ENCODE peak calls at places on chromosome 2, in ten cellular contexts. One of them, this sample, is unnamed.

GRCh38 chr2:160229591-160229990 is 29.5 kb upstream of the ITGB6 start:
- DNase-seq in PC-3: peak
- DNase-seq in adrenal gland: no peak
- DNase-seq in body of pancreas: no peak
- DNase-seq in colonic mucosa: no peak
- DNase-seq in fibroblast of lung: peak
- DNase-seq in lower leg skin: no peak
- DNase-seq in tibial artery: no peak
- DNase-seq in retinal pigment epithelial cell: no peak
- DNase-seq in fibroblast of mammary gland: peak
- DNase-seq in this sample: no peak

GRCh38 chr2:85807756-85808155 is 54.0 kb downstream of the ATOH8 start:
- DNase-seq in PC-3: no peak
- DNase-seq in adrenal gland: peak
- DNase-seq in body of pancreas: no peak
- DNase-seq in colonic mucosa: no peak
- DNase-seq in fibroblast of lung: no peak
- DNase-seq in lower leg skin: no peak
- DNase-seq in tibial artery: no peak
- DNase-seq in retinal pigment epithelial cell: no peak
- DNase-seq in fibroblast of mammary gland: no peak
- DNase-seq in this sample: no peak

GRCh38 chr2:964567-964966 is 13.9 kb downstream of the SNTG2 start:
- DNase-seq in PC-3: no peak
- DNase-seq in adrenal gland: no peak
- DNase-seq in body of pancreas: no peak
- DNase-seq in colonic mucosa: no peak
- DNase-seq in fibroblast of lung: no peak
- DNase-seq in lower leg skin: no peak
- DNase-seq in tibial artery: no peak
- DNase-seq in retinal pigment epithelial cell: no peak
- DNase-seq in fibroblast of mammary gland: no peak
- DNase-seq in this sample: no peak

GRCh38 chr2:6493669-6494068 is 372.0 kb downstream of the CMPK2 start:
- DNase-seq in PC-3: no peak
- DNase-seq in adrenal gland: no peak
- DNase-seq in body of pancreas: no peak
- DNase-seq in colonic mucosa: no peak
- DNase-seq in fibroblast of lung: no peak
- DNase-seq in lower leg skin: no peak
- DNase-seq in tibial artery: no peak
- DNase-seq in retinal pigment epithelial cell: no peak
- DNase-seq in fibroblast of mammary gland: no peak
- DNase-seq in this sample: no peak

GRCh38 chr2:18149660-18150246 is 271.3 kb downstream of the KCNS3 start:
- DNase-seq in PC-3: peak
- DNase-seq in adrenal gland: no peak
- DNase-seq in body of pancreas: no peak
- DNase-seq in colonic mucosa: no peak
- DNase-seq in fibroblast of lung: peak
- DNase-seq in lower leg skin: no peak
- DNase-seq in tibial artery: no peak
- DNase-seq in retinal pigment epithelial cell: no peak
- DNase-seq in fibroblast of mammary gland: peak
- DNase-seq in this sample: no peak

GRCh38 chr2:17539596-17539992 is 902 bp upstream of the VSNL1 start:
- DNase-seq in PC-3: no peak
- DNase-seq in adrenal gland: no peak
- DNase-seq in body of pancreas: peak
- DNase-seq in colonic mucosa: peak
- DNase-seq in fibroblast of lung: peak
- DNase-seq in lower leg skin: no peak
- DNase-seq in tibial artery: no peak
- DNase-seq in retinal pigment epithelial cell: no peak
- DNase-seq in fibroblast of mammary gland: peak
- DNase-seq in this sample: no peak

GRCh38 chr2:105437708-105438103 is 38.9 kb upstream of the FHL2 start:
- DNase-seq in PC-3: no peak
- DNase-seq in adrenal gland: no peak
- DNase-seq in body of pancreas: no peak
- DNase-seq in colonic mucosa: no peak
- DNase-seq in fibroblast of lung: peak
- DNase-seq in lower leg skin: no peak
- DNase-seq in tibial artery: no peak
- DNase-seq in retinal pigment epithelial cell: no peak
- DNase-seq in fibroblast of mammary gland: peak
- DNase-seq in this sample: no peak

GRCh38 chr2:239266779-239267410 is 133.9 kb downstream of the HDAC4 start:
- DNase-seq in PC-3: no peak
- DNase-seq in adrenal gland: peak
- DNase-seq in body of pancreas: no peak
- DNase-seq in colonic mucosa: no peak
- DNase-seq in fibroblast of lung: no peak
- DNase-seq in lower leg skin: no peak
- DNase-seq in tibial artery: no peak
- DNase-seq in retinal pigment epithelial cell: no peak
- DNase-seq in fibroblast of mammary gland: no peak
- DNase-seq in this sample: no peak

GRCh38 chr2:221517362-221518121 is 54.6 kb downstream of the EPHA4 start:
- DNase-seq in PC-3: peak
- DNase-seq in adrenal gland: no peak
- DNase-seq in body of pancreas: no peak
- DNase-seq in colonic mucosa: peak
- DNase-seq in fibroblast of lung: peak
- DNase-seq in lower leg skin: no peak
- DNase-seq in tibial artery: peak
- DNase-seq in retinal pigment epithelial cell: no peak
- DNase-seq in fibroblast of mammary gland: peak
- DNase-seq in this sample: peak

GRCh38 chr2:75173746-75174145 is 25.6 kb downstream of the TACR1 start:
- DNase-seq in PC-3: no peak
- DNase-seq in adrenal gland: no peak
- DNase-seq in body of pancreas: no peak
- DNase-seq in colonic mucosa: no peak
- DNase-seq in fibroblast of lung: no peak
- DNase-seq in lower leg skin: no peak
- DNase-seq in tibial artery: no peak
- DNase-seq in retinal pigment epithelial cell: no peak
- DNase-seq in fibroblast of mammary gland: no peak
- DNase-seq in this sample: no peak

GRCh38 chr2:114354199-114354598 is 88.2 kb upstream of the DPP10 start:
- DNase-seq in PC-3: no peak
- DNase-seq in adrenal gland: no peak
- DNase-seq in body of pancreas: no peak
- DNase-seq in colonic mucosa: no peak
- DNase-seq in fibroblast of lung: no peak
- DNase-seq in lower leg skin: no peak
- DNase-seq in tibial artery: no peak
- DNase-seq in retinal pigment epithelial cell: no peak
- DNase-seq in fibroblast of mammary gland: no peak
- DNase-seq in this sample: no peak

GRCh38 chr2:214192711-214193110 is 218.1 kb upstream of the VWC2L start:
- DNase-seq in PC-3: no peak
- DNase-seq in adrenal gland: no peak
- DNase-seq in body of pancreas: no peak
- DNase-seq in colonic mucosa: no peak
- DNase-seq in fibroblast of lung: no peak
- DNase-seq in lower leg skin: no peak
- DNase-seq in tibial artery: no peak
- DNase-seq in retinal pigment epithelial cell: no peak
- DNase-seq in fibroblast of mammary gland: no peak
- DNase-seq in this sample: no peak

DNA sequence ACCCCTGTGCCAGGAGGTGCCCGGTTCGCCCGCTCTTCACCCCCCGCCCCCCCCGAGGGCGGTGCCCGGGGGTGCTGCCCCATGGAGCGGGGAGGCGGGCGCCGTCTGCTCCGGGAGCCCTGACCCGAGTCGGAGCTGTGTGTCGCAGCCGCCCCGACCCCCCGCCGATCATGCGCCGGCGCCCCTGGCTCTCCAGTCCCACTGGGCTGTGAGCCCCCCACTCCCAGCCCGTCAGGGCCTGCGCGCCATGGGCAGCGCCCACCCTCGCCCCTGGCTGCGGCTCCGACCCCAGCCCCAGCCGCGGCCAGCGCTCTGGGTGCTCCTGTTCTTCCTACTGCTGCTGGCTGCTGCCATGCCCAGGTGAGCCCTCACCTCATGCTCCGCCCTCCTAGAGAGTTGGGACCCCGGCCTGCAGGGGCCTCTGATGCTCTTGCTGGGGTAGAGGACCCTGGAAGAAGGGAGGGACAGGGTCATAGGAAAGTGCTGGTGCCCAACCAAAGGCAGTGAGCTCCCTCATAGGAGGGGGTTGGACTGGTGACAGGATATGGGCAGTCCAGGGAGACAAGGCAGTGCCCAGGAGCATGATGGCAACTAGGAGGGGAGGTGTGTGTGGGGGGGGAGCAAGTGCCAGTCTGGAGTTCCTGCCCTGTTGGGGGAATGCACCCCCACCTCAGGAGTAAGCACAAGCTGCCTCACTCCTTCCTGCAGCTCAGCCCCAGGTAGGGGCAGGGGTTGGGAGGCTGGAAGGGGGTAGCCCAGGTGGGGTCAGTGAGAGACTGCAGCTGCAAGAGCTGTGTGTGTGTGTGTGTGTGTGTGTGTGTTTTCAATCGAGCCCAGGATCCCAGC is at the start of gene WNT10A:
- DNase-seq in PC-3: no peak
- DNase-seq in adrenal gland: no peak
- DNase-seq in body of pancreas: no peak
- DNase-seq in colonic mucosa: no peak
- DNase-seq in fibroblast of lung: no peak
- DNase-seq in lower leg skin: no peak
- DNase-seq in tibial artery: no peak
- DNase-seq in retinal pigment epithelial cell: no peak
- DNase-seq in fibroblast of mammary gland: no peak
- DNase-seq in this sample: no peak
- H3K4me3 ChIP-seq in PC-3: peak
- H3K4me3 ChIP-seq in adrenal gland: no peak
- H3K4me3 ChIP-seq in body of pancreas: no peak
- H3K4me3 ChIP-seq in colonic mucosa: peak
- H3K4me3 ChIP-seq in fibroblast of lung: no peak
- H3K4me3 ChIP-seq in lower leg skin: peak
- H3K4me3 ChIP-seq in tibial artery: no peak
- H3K4me3 ChIP-seq in retinal pigment epithelial cell: no peak
- H3K4me3 ChIP-seq in fibroblast of mammary gland: no peak
- H3K4me3 ChIP-seq in this sample: no peak

GRCh38 chr2:138110453-138111083 is 146.3 kb downstream of the HNMT start:
- DNase-seq in PC-3: no peak
- DNase-seq in adrenal gland: no peak
- DNase-seq in body of pancreas: no peak
- DNase-seq in colonic mucosa: no peak
- DNase-seq in fibroblast of lung: no peak
- DNase-seq in lower leg skin: no peak
- DNase-seq in tibial artery: no peak
- DNase-seq in retinal pigment epithelial cell: no peak
- DNase-seq in fibroblast of mammary gland: no peak
- DNase-seq in this sample: no peak
- H3K4me3 ChIP-seq in PC-3: no peak
- H3K4me3 ChIP-seq in adrenal gland: no peak
- H3K4me3 ChIP-seq in body of pancreas: no peak
- H3K4me3 ChIP-seq in colonic mucosa: no peak
- H3K4me3 ChIP-seq in fibroblast of lung: no peak
- H3K4me3 ChIP-seq in lower leg skin: no peak
- H3K4me3 ChIP-seq in tibial artery: no peak
- H3K4me3 ChIP-seq in retinal pigment epithelial cell: no peak
- H3K4me3 ChIP-seq in fibroblast of mammary gland: no peak
- H3K4me3 ChIP-seq in this sample: no peak

DNA sequence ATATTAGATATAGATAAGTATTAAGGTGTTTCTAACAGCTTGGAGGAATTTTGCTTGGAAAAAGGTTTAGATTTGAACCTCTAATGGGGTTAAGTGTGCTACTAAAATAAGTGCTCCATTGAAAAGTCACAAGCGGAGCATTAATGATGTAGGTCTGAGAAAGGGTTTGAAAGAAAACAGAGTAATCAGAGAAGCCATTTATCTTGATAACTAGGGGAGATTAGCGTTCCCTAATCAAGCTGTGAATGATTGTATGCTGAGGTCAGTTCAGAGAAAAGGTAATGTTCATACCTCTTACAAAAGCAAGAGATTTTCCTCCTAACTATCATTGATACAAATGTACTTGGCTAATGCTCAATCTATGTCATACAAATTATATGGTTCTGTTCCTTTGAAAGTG is 1.5 kb downstream of the ARHGAP25 start:
- DNase-seq in PC-3: no peak
- DNase-seq in adrenal gland: no peak
- DNase-seq in body of pancreas: no peak
- DNase-seq in colonic mucosa: no peak
- DNase-seq in fibroblast of lung: no peak
- DNase-seq in lower leg skin: no peak
- DNase-seq in tibial artery: no peak
- DNase-seq in retinal pigment epithelial cell: no peak
- DNase-seq in fibroblast of mammary gland: no peak
- DNase-seq in this sample: no peak
- H3K4me3 ChIP-seq in PC-3: no peak
- H3K4me3 ChIP-seq in adrenal gland: no peak
- H3K4me3 ChIP-seq in body of pancreas: no peak
- H3K4me3 ChIP-seq in colonic mucosa: peak
- H3K4me3 ChIP-seq in fibroblast of lung: no peak
- H3K4me3 ChIP-seq in lower leg skin: no peak
- H3K4me3 ChIP-seq in tibial artery: no peak
- H3K4me3 ChIP-seq in retinal pigment epithelial cell: no peak
- H3K4me3 ChIP-seq in fibroblast of mammary gland: no peak
- H3K4me3 ChIP-seq in this sample: no peak

GRCh38 chr2:98511981-98512380 is 67.3 kb downstream of the INPP4A start:
- DNase-seq in PC-3: no peak
- DNase-seq in adrenal gland: no peak
- DNase-seq in body of pancreas: no peak
- DNase-seq in colonic mucosa: no peak
- DNase-seq in fibroblast of lung: no peak
- DNase-seq in lower leg skin: no peak
- DNase-seq in tibial artery: no peak
- DNase-seq in retinal pigment epithelial cell: no peak
- DNase-seq in fibroblast of mammary gland: no peak
- DNase-seq in this sample: no peak

GRCh38 chr2:98512699-98513098 is 68.0 kb downstream of the INPP4A start:
- DNase-seq in PC-3: no peak
- DNase-seq in adrenal gland: no peak
- DNase-seq in body of pancreas: no peak
- DNase-seq in colonic mucosa: no peak
- DNase-seq in fibroblast of lung: no peak
- DNase-seq in lower leg skin: no peak
- DNase-seq in tibial artery: no peak
- DNase-seq in retinal pigment epithelial cell: no peak
- DNase-seq in fibroblast of mammary gland: no peak
- DNase-seq in this sample: no peak

GRCh38 chr2:98515571-98515927 is 70.9 kb downstream of the INPP4A start:
- DNase-seq in PC-3: no peak
- DNase-seq in adrenal gland: no peak
- DNase-seq in body of pancreas: no peak
- DNase-seq in colonic mucosa: no peak
- DNase-seq in fibroblast of lung: no peak
- DNase-seq in lower leg skin: no peak
- DNase-seq in tibial artery: no peak
- DNase-seq in retinal pigment epithelial cell: no peak
- DNase-seq in fibroblast of mammary gland: no peak
- DNase-seq in this sample: no peak

GRCh38 chr2:98514879-98515570 is 70.4 kb downstream of the INPP4A start:
- DNase-seq in PC-3: peak
- DNase-seq in adrenal gland: no peak
- DNase-seq in body of pancreas: no peak
- DNase-seq in colonic mucosa: no peak
- DNase-seq in fibroblast of lung: peak
- DNase-seq in lower leg skin: no peak
- DNase-seq in tibial artery: no peak
- DNase-seq in retinal pigment epithelial cell: no peak
- DNase-seq in fibroblast of mammary gland: peak
- DNase-seq in this sample: no peak

GRCh38 chr2:98514096-98514639 is 69.5 kb downstream of the INPP4A start:
- DNase-seq in PC-3: no peak
- DNase-seq in adrenal gland: no peak
- DNase-seq in body of pancreas: no peak
- DNase-seq in colonic mucosa: no peak
- DNase-seq in fibroblast of lung: no peak
- DNase-seq in lower leg skin: no peak
- DNase-seq in tibial artery: no peak
- DNase-seq in retinal pigment epithelial cell: no peak
- DNase-seq in fibroblast of mammary gland: no peak
- DNase-seq in this sample: no peak
- H3K4me3 ChIP-seq in PC-3: no peak
- H3K4me3 ChIP-seq in adrenal gland: no peak
- H3K4me3 ChIP-seq in body of pancreas: no peak
- H3K4me3 ChIP-seq in colonic mucosa: no peak
- H3K4me3 ChIP-seq in fibroblast of lung: no peak
- H3K4me3 ChIP-seq in lower leg skin: no peak
- H3K4me3 ChIP-seq in tibial artery: no peak
- H3K4me3 ChIP-seq in retinal pigment epithelial cell: no peak
- H3K4me3 ChIP-seq in fibroblast of mammary gland: no peak
- H3K4me3 ChIP-seq in this sample: no peak